ENCODE peak calls at places on chromosomes 16 and 17, in four cellular contexts. M, Y, J and G are unnamed samples.

GRCh38 chr17:73365934-73366623 is 54.3 kb upstream of the CDC42EP4 start:
- DNase-seq in J (no peak), Y (no peak), M (no peak), G (no peak)

GRCh38 chr17:75288784-75289121 is 480 bp downstream of the SLC25A19 start:
- DNase-seq in M (peak; percentile 59), J (no peak), Y (peak; percentile 74), G (no peak)

GRCh38 chr16:30948956-30949654 is at the start of gene ORAI3:
- DNase-seq in Y (peak; percentile 90), M (peak; percentile 72), J (no peak), G (peak; percentile 78)

GRCh38 chr16:75908718-75909117 is 182.4 kb upstream of the CPHXL start:
- DNase-seq in Y (no peak), M (no peak), J (no peak), G (no peak)

GRCh38 chr17:31411707-31412285 is 20.3 kb downstream of the RAB11FIP4 start:
- DNase-seq in J (no peak), M (no peak), Y (no peak), G (no peak)

GRCh38 chr16:23784811-23785447 is 30.1 kb downstream of the CHP2 start:
- DNase-seq in J (no peak), Y (no peak), M (peak; percentile 73), G (no peak)

GRCh38 chr16:54931041-54931756 is 534 bp downstream of the IRX5 start:
- DNase-seq in J (no peak), Y (peak; percentile 55), M (peak; percentile 36), G (no peak)

GRCh38 chr16:1705688-1706385 is at the start of gene MAPK8IP3:
- DNase-seq in J (peak; percentile 43), M (peak; percentile 97), Y (peak; percentile 87), G (peak; percentile 95)

GRCh38 chr17:38685485-38685884 is 10.7 kb upstream of the EPOP start:
- DNase-seq in Y (no peak), M (no peak), J (no peak), G (no peak)

GRCh38 chr16:29684671-29685070 is 5.7 kb downstream of the QPRT start:
- DNase-seq in J (no peak), M (no peak), Y (peak; percentile 42), G (no peak)

GRCh38 chr17:50219939-50220465 is 18.6 kb upstream of the COL1A1 start:
- DNase-seq in Y (no peak), J (no peak), M (no peak), G (no peak)

GRCh38 chr17:50218771-50219315 is 17.4 kb upstream of the COL1A1 start:
- DNase-seq in J (no peak), Y (no peak), M (no peak), G (no peak)

GRCh38 chr17:50219345-50219744 is 17.9 kb upstream of the COL1A1 start:
- DNase-seq in Y (no peak), J (no peak), M (no peak), G (no peak)

GRCh38 chr17:50220811-50221210 is 19.4 kb upstream of the COL1A1 start:
- DNase-seq in M (no peak), J (no peak), Y (no peak), G (no peak)

DNA sequence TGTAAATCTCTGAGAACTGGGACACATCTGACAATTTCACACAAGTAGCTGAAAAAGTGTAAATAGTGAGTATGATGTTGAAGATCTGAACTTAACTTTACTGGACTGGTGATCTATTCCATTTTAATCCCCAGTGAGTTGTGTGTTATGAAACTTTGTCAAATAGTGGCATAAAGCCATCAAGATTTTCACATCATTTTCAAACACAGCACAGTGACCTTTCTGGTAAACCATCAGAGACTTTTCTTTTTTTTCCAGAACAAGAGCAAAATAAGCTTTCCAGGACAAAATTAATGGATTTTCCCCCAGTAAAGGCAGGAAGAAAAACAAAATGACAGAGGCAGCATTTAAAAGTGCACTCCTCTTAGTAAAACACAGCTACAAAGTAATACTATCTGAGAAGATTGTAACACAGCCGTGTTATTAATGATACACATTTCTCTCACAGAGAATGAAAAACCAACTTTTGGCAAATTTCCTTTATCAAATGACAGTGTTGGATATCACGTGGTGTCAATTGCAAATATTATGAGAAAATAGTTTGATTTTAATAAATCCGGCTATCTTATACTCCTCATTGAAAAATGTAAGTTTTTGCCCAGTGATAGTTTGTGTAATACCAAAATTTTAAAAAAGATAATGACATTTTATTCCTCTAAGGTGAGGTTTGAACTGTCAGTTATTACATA is 16.8 kb upstream of the COL1A1 start:
- DNase-seq in Y (no peak), M (no peak), J (no peak), G (no peak)
- TF ChIP-seq SPI1 in Y (no peak), M (no peak), J (no peak), G (no peak)

GRCh38 chr16:83619381-83620150 is 188.2 kb upstream of the HSBP1 start:
- DNase-seq in Y (no peak), J (no peak), M (no peak), G (no peak)

GRCh38 chr16:83615981-83616380 is 191.8 kb upstream of the HSBP1 start:
- DNase-seq in M (no peak), Y (no peak), J (no peak), G (no peak)

GRCh38 chr16:83615131-83615530 is 192.6 kb upstream of the HSBP1 start:
- DNase-seq in J (no peak), Y (no peak), M (no peak), G (no peak)

GRCh38 chr16:83615553-83615952 is 192.2 kb upstream of the HSBP1 start:
- DNase-seq in M (no peak), J (no peak), Y (no peak), G (no peak)
- TF ChIP-seq SPI1 in M (no peak), J (no peak), Y (no peak), G (no peak)

GRCh38 chr16:88785106-88785924 is at the start of gene PIEZO1:
- DNase-seq in Y (peak; percentile 41), M (peak; percentile 84), J (no peak), G (peak; percentile 83)
- TF ChIP-seq SPI1 in Y (no peak), M (no peak), J (no peak), G (no peak)

DNA sequence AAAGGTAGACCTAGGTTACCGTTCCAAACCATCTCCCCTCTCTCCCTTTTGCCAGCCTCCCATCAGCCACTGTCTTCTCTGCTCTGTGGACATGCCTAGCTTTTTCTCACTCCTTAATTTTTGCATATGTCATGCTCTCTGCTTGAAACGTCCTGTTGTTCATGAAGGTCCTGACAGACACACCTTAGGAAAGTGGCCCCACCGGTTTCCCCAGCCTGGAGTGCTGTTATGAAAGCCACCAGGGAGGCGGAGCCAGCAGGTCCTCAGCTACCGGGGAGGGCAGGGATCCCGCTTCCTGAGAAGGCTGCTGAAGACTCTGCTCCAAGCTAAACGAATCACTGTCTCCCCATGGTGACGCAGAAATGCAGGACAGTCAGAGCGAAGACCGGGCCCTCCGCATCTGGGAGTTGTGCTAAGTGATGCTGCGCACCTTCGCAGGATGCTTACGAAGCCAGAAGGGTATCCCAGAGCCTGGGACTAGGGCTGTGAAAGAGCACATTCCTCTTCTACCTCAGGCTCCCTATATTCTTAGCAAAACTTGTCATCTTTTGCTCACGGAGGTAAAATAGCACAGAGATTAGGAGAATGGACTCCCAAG is 2.3 kb upstream of the SLC16A11 start:
- DNase-seq in J (no peak), M (no peak), Y (no peak), G (no peak)
- TF ChIP-seq SPI1 in J (no peak), M (no peak), Y (no peak), G (no peak)